ENCODE peak calls at places on chromosome X, in four cellular contexts. D, X, V and U are unnamed samples.

GRCh38 chrX:46642145-46642544 is 68.6 kb downstream of the CHST7 start:
- DNase-seq in X (no peak), D (no peak), V (no peak), U (no peak)

GRCh38 chrX:48794993-48795501 is 6.8 kb upstream of the HDAC6 start:
- DNase-seq in D (no peak), X (peak), V (no peak), U (no peak)

GRCh38 chrX:46831620-46832327 is 5.1 kb upstream of the RP2 start:
- DNase-seq in V (no peak), D (no peak), X (peak), U (no peak)

GRCh38 chrX:140141444-140142029 is 176.2 kb upstream of the CXorf66 start:
- DNase-seq in V (peak), X (peak), D (no peak), U (no peak)

GRCh38 chrX:42832764-42833549 is 55.0 kb upstream of the PPP1R2C start:
- DNase-seq in V (no peak), X (no peak), D (no peak), U (no peak)

GRCh38 chrX:2767631-2768455 is 16.0 kb downstream of the XG start:
- DNase-seq in V (no peak), D (no peak), X (peak), U (no peak)

GRCh38 chrX:475926-476723 is 89.4 kb upstream of the PPP2R3B start:
- DNase-seq in D (no peak), V (no peak), X (peak), U (no peak)

GRCh38 chrX:40054793-40055192 is 43.0 kb downstream of the BCOR start:
- DNase-seq in X (no peak), D (no peak), V (no peak), U (no peak)

GRCh38 chrX:16310326-16310725 is 143.0 kb downstream of the MAGEB17 start:
- DNase-seq in V (no peak), D (no peak), X (no peak), U (no peak)

GRCh38 chrX:136953867-136954787 is 73.6 kb upstream of the RBMX start:
- DNase-seq in V (peak), D (no peak), X (peak), U (no peak)

GRCh38 chrX:76555816-76556215 is 128.3 kb downstream of the MAGEE1 start:
- DNase-seq in X (peak), D (no peak), V (no peak), U (no peak)

GRCh38 chrX:9148626-9149385 is 114.9 kb upstream of the FAM9B start:
- DNase-seq in V (no peak), X (peak), D (no peak), U (no peak)

GRCh38 chrX:55109304-55109703 is 20.5 kb downstream of the PAGE2 start:
- DNase-seq in V (no peak), D (no peak), X (no peak), U (no peak)

GRCh38 chrX:83916525-83916924 is 55.6 kb downstream of the CYLC1 start:
- DNase-seq in V (no peak), X (no peak), D (no peak), U (no peak)

GRCh38 chrX:141791856-141792255 is 46.3 kb upstream of the MAGEC3 start:
- DNase-seq in D (no peak), X (no peak), V (no peak), U (no peak)

GRCh38 chrX:46722742-46723568 is 36.0 kb downstream of the SLC9A7 start:
- DNase-seq in X (no peak), D (no peak), V (no peak), U (no peak)

GRCh38 chrX:131816551-131817136 is 206.5 kb upstream of the STK26 start:
- DNase-seq in X (peak), D (peak), V (peak), U (no peak)

GRCh38 chrX:26109142-26109541 is 29.0 kb upstream of the MAGEB18 start:
- DNase-seq in D (no peak), X (no peak), V (no peak), U (no peak)

GRCh38 chrX:150409486-150409885 is 46.4 kb downstream of the MAMLD1 start:
- DNase-seq in V (no peak), D (no peak), X (no peak), U (no peak)

GRCh38 chrX:37926700-37927099 is 79.3 kb upstream of the DYNLT3 start:
- DNase-seq in X (no peak), D (no peak), V (no peak), U (no peak)

GRCh38 chrX:109856974-109857373 is 123.9 kb upstream of the ACSL4 start:
- DNase-seq in D (no peak), V (no peak), X (no peak), U (no peak)

GRCh38 chrX:43822015-43822414 is 60.2 kb downstream of the MAOB start:
- DNase-seq in V (no peak), X (no peak), D (no peak), U (no peak)